ENCODE peak calls at places on chromosome X, in eight cellular contexts. One of them, this sample, is unnamed.

GRCh38 chrX:97238632-97239031 is 354.9 kb downstream of the RPA4 start:
- DNase-seq in stimulated activated CD8-positive, alpha-beta memory T cell treated with anti-CD3 and anti-CD28 coated beads, Interleukin-2, amount 100 ng/mL, for 1 hour: no peak
- DNase-seq in T-helper 17 cell: no peak
- DNase-seq in effector memory CD4-positive, alpha-beta T cell: no peak
- DNase-seq in germinal center: no peak
- DNase-seq in NCI-H345: no peak
- DNase-seq in activated T-cell treated with anti-CD3 and anti-CD28 coated beads, Interleukin-2, amount 50 U/mL, for 24 hours: no peak
- DNase-seq in SK-MEL-5: no peak
- DNase-seq in this sample: no peak

GRCh38 chrX:110448459-110448858 is 89.8 kb downstream of the RTL9 start:
- DNase-seq in NCI-H345: no peak
- DNase-seq in T-helper 17 cell: no peak
- DNase-seq in stimulated activated CD8-positive, alpha-beta memory T cell treated with anti-CD3 and anti-CD28 coated beads, Interleukin-2, amount 100 ng/mL, for 1 hour: no peak
- DNase-seq in activated T-cell treated with anti-CD3 and anti-CD28 coated beads, Interleukin-2, amount 50 U/mL, for 24 hours: no peak
- DNase-seq in germinal center: no peak
- DNase-seq in SK-MEL-5: no peak
- DNase-seq in effector memory CD4-positive, alpha-beta T cell: no peak
- DNase-seq in this sample: no peak

GRCh38 chrX:151825927-151826471 is 86.7 kb upstream of the MAGEA4 start:
- DNase-seq in SK-MEL-5: peak; percentile 2
- DNase-seq in effector memory CD4-positive, alpha-beta T cell: no peak
- DNase-seq in T-helper 17 cell: no peak
- DNase-seq in stimulated activated CD8-positive, alpha-beta memory T cell treated with anti-CD3 and anti-CD28 coated beads, Interleukin-2, amount 100 ng/mL, for 1 hour: no peak
- DNase-seq in NCI-H345: no peak
- DNase-seq in activated T-cell treated with anti-CD3 and anti-CD28 coated beads, Interleukin-2, amount 50 U/mL, for 24 hours: no peak
- DNase-seq in germinal center: no peak
- DNase-seq in this sample: peak; percentile 41

GRCh38 chrX:152917969-152918579 is 20.2 kb downstream of the ZNF185 start:
- DNase-seq in SK-MEL-5: no peak
- DNase-seq in NCI-H345: no peak
- DNase-seq in effector memory CD4-positive, alpha-beta T cell: no peak
- DNase-seq in T-helper 17 cell: no peak
- DNase-seq in activated T-cell treated with anti-CD3 and anti-CD28 coated beads, Interleukin-2, amount 50 U/mL, for 24 hours: no peak
- DNase-seq in germinal center: no peak
- DNase-seq in stimulated activated CD8-positive, alpha-beta memory T cell treated with anti-CD3 and anti-CD28 coated beads, Interleukin-2, amount 100 ng/mL, for 1 hour: no peak
- DNase-seq in this sample: no peak

GRCh38 chrX:150363561-150364346 is 637 bp downstream of the MAMLD1 start:
- DNase-seq in effector memory CD4-positive, alpha-beta T cell: no peak
- DNase-seq in germinal center: no peak
- DNase-seq in SK-MEL-5: no peak
- DNase-seq in T-helper 17 cell: no peak
- DNase-seq in activated T-cell treated with anti-CD3 and anti-CD28 coated beads, Interleukin-2, amount 50 U/mL, for 24 hours: peak; percentile 54
- DNase-seq in NCI-H345: no peak
- DNase-seq in stimulated activated CD8-positive, alpha-beta memory T cell treated with anti-CD3 and anti-CD28 coated beads, Interleukin-2, amount 100 ng/mL, for 1 hour: no peak
- DNase-seq in this sample: no peak

GRCh38 chrX:24207826-24208225 is 58.3 kb downstream of the ZFX start:
- DNase-seq in T-helper 17 cell: no peak
- DNase-seq in germinal center: no peak
- DNase-seq in activated T-cell treated with anti-CD3 and anti-CD28 coated beads, Interleukin-2, amount 50 U/mL, for 24 hours: no peak
- DNase-seq in NCI-H345: no peak
- DNase-seq in SK-MEL-5: no peak
- DNase-seq in effector memory CD4-positive, alpha-beta T cell: no peak
- DNase-seq in stimulated activated CD8-positive, alpha-beta memory T cell treated with anti-CD3 and anti-CD28 coated beads, Interleukin-2, amount 100 ng/mL, for 1 hour: no peak
- DNase-seq in this sample: no peak

GRCh38 chrX:38636949-38637819 is 75.8 kb downstream of the TSPAN7 start:
- DNase-seq in germinal center: no peak
- DNase-seq in stimulated activated CD8-positive, alpha-beta memory T cell treated with anti-CD3 and anti-CD28 coated beads, Interleukin-2, amount 100 ng/mL, for 1 hour: no peak
- DNase-seq in SK-MEL-5: no peak
- DNase-seq in effector memory CD4-positive, alpha-beta T cell: no peak
- DNase-seq in T-helper 17 cell: no peak
- DNase-seq in activated T-cell treated with anti-CD3 and anti-CD28 coated beads, Interleukin-2, amount 50 U/mL, for 24 hours: no peak
- DNase-seq in NCI-H345: no peak
- DNase-seq in this sample: peak; percentile 87

GRCh38 chrX:16807548-16807947 is 21.3 kb downstream of the TXLNG start:
- DNase-seq in T-helper 17 cell: no peak
- DNase-seq in NCI-H345: no peak
- DNase-seq in SK-MEL-5: peak; percentile 57
- DNase-seq in effector memory CD4-positive, alpha-beta T cell: no peak
- DNase-seq in stimulated activated CD8-positive, alpha-beta memory T cell treated with anti-CD3 and anti-CD28 coated beads, Interleukin-2, amount 100 ng/mL, for 1 hour: no peak
- DNase-seq in activated T-cell treated with anti-CD3 and anti-CD28 coated beads, Interleukin-2, amount 50 U/mL, for 24 hours: no peak
- DNase-seq in germinal center: no peak
- DNase-seq in this sample: no peak

GRCh38 chrX:261167-261857 is 19.9 kb upstream of the PLCXD1 start:
- DNase-seq in effector memory CD4-positive, alpha-beta T cell: no peak
- DNase-seq in SK-MEL-5: no peak
- DNase-seq in stimulated activated CD8-positive, alpha-beta memory T cell treated with anti-CD3 and anti-CD28 coated beads, Interleukin-2, amount 100 ng/mL, for 1 hour: no peak
- DNase-seq in T-helper 17 cell: no peak
- DNase-seq in activated T-cell treated with anti-CD3 and anti-CD28 coated beads, Interleukin-2, amount 50 U/mL, for 24 hours: no peak
- DNase-seq in germinal center: no peak
- DNase-seq in NCI-H345: no peak
- DNase-seq in this sample: no peak

GRCh38 chrX:13764765-13765164 is 30.2 kb downstream of the OFD1 start:
- DNase-seq in SK-MEL-5: peak; percentile 45
- DNase-seq in effector memory CD4-positive, alpha-beta T cell: no peak
- DNase-seq in NCI-H345: no peak
- DNase-seq in activated T-cell treated with anti-CD3 and anti-CD28 coated beads, Interleukin-2, amount 50 U/mL, for 24 hours: no peak
- DNase-seq in germinal center: no peak
- DNase-seq in stimulated activated CD8-positive, alpha-beta memory T cell treated with anti-CD3 and anti-CD28 coated beads, Interleukin-2, amount 100 ng/mL, for 1 hour: no peak
- DNase-seq in T-helper 17 cell: no peak
- DNase-seq in this sample: no peak

GRCh38 chrX:151004085-151004484 is 20.9 kb downstream of the HMGB3 start:
- DNase-seq in stimulated activated CD8-positive, alpha-beta memory T cell treated with anti-CD3 and anti-CD28 coated beads, Interleukin-2, amount 100 ng/mL, for 1 hour: no peak
- DNase-seq in activated T-cell treated with anti-CD3 and anti-CD28 coated beads, Interleukin-2, amount 50 U/mL, for 24 hours: no peak
- DNase-seq in NCI-H345: no peak
- DNase-seq in germinal center: no peak
- DNase-seq in SK-MEL-5: peak; percentile 52
- DNase-seq in effector memory CD4-positive, alpha-beta T cell: no peak
- DNase-seq in T-helper 17 cell: no peak
- DNase-seq in this sample: no peak

GRCh38 chrX:129833153-129834004 is 10.3 kb downstream of the ZDHHC9 start:
- DNase-seq in T-helper 17 cell: no peak
- DNase-seq in germinal center: no peak
- DNase-seq in activated T-cell treated with anti-CD3 and anti-CD28 coated beads, Interleukin-2, amount 50 U/mL, for 24 hours: no peak
- DNase-seq in SK-MEL-5: no peak
- DNase-seq in effector memory CD4-positive, alpha-beta T cell: no peak
- DNase-seq in NCI-H345: no peak
- DNase-seq in stimulated activated CD8-positive, alpha-beta memory T cell treated with anti-CD3 and anti-CD28 coated beads, Interleukin-2, amount 100 ng/mL, for 1 hour: no peak
- DNase-seq in this sample: no peak

GRCh38 chrX:102714994-102715393 is 2.7 kb downstream of the GPRASP2 start:
- DNase-seq in effector memory CD4-positive, alpha-beta T cell: no peak
- DNase-seq in SK-MEL-5: peak; percentile 48
- DNase-seq in NCI-H345: no peak
- DNase-seq in T-helper 17 cell: no peak
- DNase-seq in germinal center: no peak
- DNase-seq in stimulated activated CD8-positive, alpha-beta memory T cell treated with anti-CD3 and anti-CD28 coated beads, Interleukin-2, amount 100 ng/mL, for 1 hour: no peak
- DNase-seq in activated T-cell treated with anti-CD3 and anti-CD28 coated beads, Interleukin-2, amount 50 U/mL, for 24 hours: no peak
- DNase-seq in this sample: no peak

GRCh38 chrX:68112321-68112720 is 321.0 kb downstream of the OPHN1 start:
- DNase-seq in SK-MEL-5: peak; percentile 95
- DNase-seq in stimulated activated CD8-positive, alpha-beta memory T cell treated with anti-CD3 and anti-CD28 coated beads, Interleukin-2, amount 100 ng/mL, for 1 hour: no peak
- DNase-seq in activated T-cell treated with anti-CD3 and anti-CD28 coated beads, Interleukin-2, amount 50 U/mL, for 24 hours: no peak
- DNase-seq in T-helper 17 cell: no peak
- DNase-seq in effector memory CD4-positive, alpha-beta T cell: no peak
- DNase-seq in NCI-H345: no peak
- DNase-seq in germinal center: no peak
- DNase-seq in this sample: no peak

GRCh38 chrX:133414399-133415275 is 652 bp downstream of the GPC4 start:
- DNase-seq in SK-MEL-5: no peak
- DNase-seq in germinal center: peak; percentile 6
- DNase-seq in NCI-H345: no peak
- DNase-seq in T-helper 17 cell: no peak
- DNase-seq in effector memory CD4-positive, alpha-beta T cell: no peak
- DNase-seq in stimulated activated CD8-positive, alpha-beta memory T cell treated with anti-CD3 and anti-CD28 coated beads, Interleukin-2, amount 100 ng/mL, for 1 hour: no peak
- DNase-seq in activated T-cell treated with anti-CD3 and anti-CD28 coated beads, Interleukin-2, amount 50 U/mL, for 24 hours: no peak
- DNase-seq in this sample: no peak

GRCh38 chrX:123169247-123169901 is 14.7 kb upstream of the GRIA3 start:
- DNase-seq in activated T-cell treated with anti-CD3 and anti-CD28 coated beads, Interleukin-2, amount 50 U/mL, for 24 hours: no peak
- DNase-seq in germinal center: no peak
- DNase-seq in stimulated activated CD8-positive, alpha-beta memory T cell treated with anti-CD3 and anti-CD28 coated beads, Interleukin-2, amount 100 ng/mL, for 1 hour: no peak
- DNase-seq in T-helper 17 cell: no peak
- DNase-seq in SK-MEL-5: no peak
- DNase-seq in NCI-H345: no peak
- DNase-seq in effector memory CD4-positive, alpha-beta T cell: no peak
- DNase-seq in this sample: no peak

GRCh38 chrX:16834811-16835210 is 35.4 kb downstream of the RBBP7 start:
- DNase-seq in germinal center: no peak
- DNase-seq in stimulated activated CD8-positive, alpha-beta memory T cell treated with anti-CD3 and anti-CD28 coated beads, Interleukin-2, amount 100 ng/mL, for 1 hour: no peak
- DNase-seq in NCI-H345: no peak
- DNase-seq in effector memory CD4-positive, alpha-beta T cell: no peak
- DNase-seq in T-helper 17 cell: no peak
- DNase-seq in SK-MEL-5: no peak
- DNase-seq in activated T-cell treated with anti-CD3 and anti-CD28 coated beads, Interleukin-2, amount 50 U/mL, for 24 hours: no peak
- DNase-seq in this sample: no peak

GRCh38 chrX:110087485-110088356 is 84.8 kb downstream of the TMEM164 start:
- DNase-seq in germinal center: no peak
- DNase-seq in T-helper 17 cell: no peak
- DNase-seq in activated T-cell treated with anti-CD3 and anti-CD28 coated beads, Interleukin-2, amount 50 U/mL, for 24 hours: no peak
- DNase-seq in NCI-H345: no peak
- DNase-seq in SK-MEL-5: peak; percentile 23
- DNase-seq in effector memory CD4-positive, alpha-beta T cell: no peak
- DNase-seq in stimulated activated CD8-positive, alpha-beta memory T cell treated with anti-CD3 and anti-CD28 coated beads, Interleukin-2, amount 100 ng/mL, for 1 hour: no peak
- DNase-seq in this sample: peak; percentile 12

GRCh38 chrX:16771483-16772398 is 14.5 kb upstream of the TXLNG start:
- DNase-seq in stimulated activated CD8-positive, alpha-beta memory T cell treated with anti-CD3 and anti-CD28 coated beads, Interleukin-2, amount 100 ng/mL, for 1 hour: no peak
- DNase-seq in activated T-cell treated with anti-CD3 and anti-CD28 coated beads, Interleukin-2, amount 50 U/mL, for 24 hours: no peak
- DNase-seq in NCI-H345: peak; percentile 2
- DNase-seq in germinal center: no peak
- DNase-seq in effector memory CD4-positive, alpha-beta T cell: no peak
- DNase-seq in SK-MEL-5: peak; percentile 72
- DNase-seq in T-helper 17 cell: no peak
- DNase-seq in this sample: peak; percentile 24

GRCh38 chrX:4382273-4382672 is 668.8 kb upstream of the PRKX start:
- DNase-seq in SK-MEL-5: no peak
- DNase-seq in effector memory CD4-positive, alpha-beta T cell: no peak
- DNase-seq in NCI-H345: no peak
- DNase-seq in T-helper 17 cell: no peak
- DNase-seq in activated T-cell treated with anti-CD3 and anti-CD28 coated beads, Interleukin-2, amount 50 U/mL, for 24 hours: no peak
- DNase-seq in stimulated activated CD8-positive, alpha-beta memory T cell treated with anti-CD3 and anti-CD28 coated beads, Interleukin-2, amount 100 ng/mL, for 1 hour: no peak
- DNase-seq in germinal center: no peak
- DNase-seq in this sample: no peak

GRCh38 chrX:1734806-1735205 is 119.9 kb downstream of the ASMT start:
- DNase-seq in T-helper 17 cell: no peak
- DNase-seq in SK-MEL-5: peak; percentile 5
- DNase-seq in activated T-cell treated with anti-CD3 and anti-CD28 coated beads, Interleukin-2, amount 50 U/mL, for 24 hours: no peak
- DNase-seq in NCI-H345: no peak
- DNase-seq in germinal center: no peak
- DNase-seq in stimulated activated CD8-positive, alpha-beta memory T cell treated with anti-CD3 and anti-CD28 coated beads, Interleukin-2, amount 100 ng/mL, for 1 hour: no peak
- DNase-seq in effector memory CD4-positive, alpha-beta T cell: no peak
- DNase-seq in this sample: no peak

GRCh38 chrX:45771114-45771513 is 570.4 kb upstream of the DIPK2B start:
- DNase-seq in activated T-cell treated with anti-CD3 and anti-CD28 coated beads, Interleukin-2, amount 50 U/mL, for 24 hours: no peak
- DNase-seq in germinal center: no peak
- DNase-seq in effector memory CD4-positive, alpha-beta T cell: no peak
- DNase-seq in NCI-H345: no peak
- DNase-seq in T-helper 17 cell: no peak
- DNase-seq in stimulated activated CD8-positive, alpha-beta memory T cell treated with anti-CD3 and anti-CD28 coated beads, Interleukin-2, amount 100 ng/mL, for 1 hour: no peak
- DNase-seq in SK-MEL-5: peak; percentile 48
- DNase-seq in this sample: no peak

GRCh38 chrX:138691186-138691585 is 20.3 kb downstream of the FGF13 start:
- DNase-seq in germinal center: no peak
- DNase-seq in NCI-H345: no peak
- DNase-seq in stimulated activated CD8-positive, alpha-beta memory T cell treated with anti-CD3 and anti-CD28 coated beads, Interleukin-2, amount 100 ng/mL, for 1 hour: no peak
- DNase-seq in T-helper 17 cell: no peak
- DNase-seq in activated T-cell treated with anti-CD3 and anti-CD28 coated beads, Interleukin-2, amount 50 U/mL, for 24 hours: no peak
- DNase-seq in SK-MEL-5: peak; percentile 73
- DNase-seq in effector memory CD4-positive, alpha-beta T cell: no peak
- DNase-seq in this sample: no peak

GRCh38 chrX:103503163-103503852 is 16.0 kb downstream of the RAB40A start:
- DNase-seq in stimulated activated CD8-positive, alpha-beta memory T cell treated with anti-CD3 and anti-CD28 coated beads, Interleukin-2, amount 100 ng/mL, for 1 hour: no peak
- DNase-seq in T-helper 17 cell: no peak
- DNase-seq in activated T-cell treated with anti-CD3 and anti-CD28 coated beads, Interleukin-2, amount 50 U/mL, for 24 hours: no peak
- DNase-seq in effector memory CD4-positive, alpha-beta T cell: no peak
- DNase-seq in germinal center: no peak
- DNase-seq in SK-MEL-5: no peak
- DNase-seq in NCI-H345: no peak
- DNase-seq in this sample: no peak

GRCh38 chrX:138018145-138018799 is 452.3 kb downstream of the ZIC3 start:
- DNase-seq in effector memory CD4-positive, alpha-beta T cell: no peak
- DNase-seq in germinal center: no peak
- DNase-seq in activated T-cell treated with anti-CD3 and anti-CD28 coated beads, Interleukin-2, amount 50 U/mL, for 24 hours: no peak
- DNase-seq in NCI-H345: no peak
- DNase-seq in SK-MEL-5: no peak
- DNase-seq in T-helper 17 cell: no peak
- DNase-seq in stimulated activated CD8-positive, alpha-beta memory T cell treated with anti-CD3 and anti-CD28 coated beads, Interleukin-2, amount 100 ng/mL, for 1 hour: no peak
- DNase-seq in this sample: no peak

GRCh38 chrX:30530591-30530990 is 47.0 kb downstream of the TASL start:
- DNase-seq in SK-MEL-5: no peak
- DNase-seq in stimulated activated CD8-positive, alpha-beta memory T cell treated with anti-CD3 and anti-CD28 coated beads, Interleukin-2, amount 100 ng/mL, for 1 hour: no peak
- DNase-seq in NCI-H345: no peak
- DNase-seq in effector memory CD4-positive, alpha-beta T cell: no peak
- DNase-seq in activated T-cell treated with anti-CD3 and anti-CD28 coated beads, Interleukin-2, amount 50 U/mL, for 24 hours: no peak
- DNase-seq in germinal center: no peak
- DNase-seq in T-helper 17 cell: no peak
- DNase-seq in this sample: no peak

This sample was measured in brain pericyte.